ENCODE peak calls at places on chromosomes 3 and 15, in ten cellular contexts. One of them, this sample, is unnamed.

GRCh38 chr3:43796041-43796596 is 105.4 kb downstream of the ABHD5 start:
- DNase-seq in AG10803: peak
- DNase-seq in natural killer cell: no peak
- DNase-seq in esophagus squamous epithelium: no peak
- DNase-seq in body of pancreas: no peak
- DNase-seq in PC-3: peak
- DNase-seq in neural progenitor cell: no peak
- DNase-seq in PC-9: peak
- DNase-seq in adrenal gland: peak
- DNase-seq in CD8-positive, alpha-beta T cell: no peak
- DNase-seq in this sample: no peak

GRCh38 chr15:64905119-64905831 is 6.4 kb upstream of the ANKDD1A start:
- DNase-seq in CD8-positive, alpha-beta T cell: peak
- DNase-seq in natural killer cell: peak
- DNase-seq in PC-3: no peak
- DNase-seq in neural progenitor cell: peak
- DNase-seq in esophagus squamous epithelium: peak
- DNase-seq in AG10803: peak
- DNase-seq in body of pancreas: peak
- DNase-seq in adrenal gland: peak
- DNase-seq in PC-9: peak
- DNase-seq in this sample: peak

GRCh38 chr3:123157598-123158287 is 44.0 kb upstream of the SEC22A start:
- DNase-seq in AG10803: no peak
- DNase-seq in CD8-positive, alpha-beta T cell: no peak
- DNase-seq in esophagus squamous epithelium: no peak
- DNase-seq in PC-9: no peak
- DNase-seq in adrenal gland: no peak
- DNase-seq in PC-3: no peak
- DNase-seq in natural killer cell: peak
- DNase-seq in neural progenitor cell: no peak
- DNase-seq in body of pancreas: peak
- DNase-seq in this sample: no peak

GRCh38 chr3:188583476-188584161 is 429.7 kb downstream of the LPP start:
- DNase-seq in adrenal gland: no peak
- DNase-seq in PC-3: peak
- DNase-seq in body of pancreas: no peak
- DNase-seq in neural progenitor cell: no peak
- DNase-seq in natural killer cell: no peak
- DNase-seq in esophagus squamous epithelium: no peak
- DNase-seq in PC-9: no peak
- DNase-seq in CD8-positive, alpha-beta T cell: no peak
- DNase-seq in AG10803: no peak
- DNase-seq in this sample: no peak

GRCh38 chr15:64898406-64898805 is 13.3 kb upstream of the ANKDD1A start:
- DNase-seq in neural progenitor cell: no peak
- DNase-seq in esophagus squamous epithelium: no peak
- DNase-seq in PC-9: no peak
- DNase-seq in adrenal gland: no peak
- DNase-seq in body of pancreas: no peak
- DNase-seq in AG10803: no peak
- DNase-seq in natural killer cell: no peak
- DNase-seq in CD8-positive, alpha-beta T cell: no peak
- DNase-seq in PC-3: no peak
- DNase-seq in this sample: no peak

GRCh38 chr3:59192473-59192872 is 142.6 kb upstream of the CFAP20DC start:
- DNase-seq in esophagus squamous epithelium: no peak
- DNase-seq in natural killer cell: no peak
- DNase-seq in PC-9: no peak
- DNase-seq in AG10803: peak
- DNase-seq in CD8-positive, alpha-beta T cell: no peak
- DNase-seq in PC-3: peak
- DNase-seq in body of pancreas: no peak
- DNase-seq in neural progenitor cell: no peak
- DNase-seq in adrenal gland: no peak
- DNase-seq in this sample: no peak

GRCh38 chr3:64756587-64756986 is 68.8 kb upstream of the ADAMTS9 start:
- DNase-seq in adrenal gland: no peak
- DNase-seq in neural progenitor cell: no peak
- DNase-seq in esophagus squamous epithelium: no peak
- DNase-seq in natural killer cell: no peak
- DNase-seq in CD8-positive, alpha-beta T cell: no peak
- DNase-seq in PC-9: no peak
- DNase-seq in body of pancreas: no peak
- DNase-seq in PC-3: no peak
- DNase-seq in AG10803: no peak
- DNase-seq in this sample: no peak

GRCh38 chr3:44954962-44955361 is 21.0 kb downstream of the ZDHHC3 start:
- DNase-seq in esophagus squamous epithelium: no peak
- DNase-seq in PC-3: peak
- DNase-seq in body of pancreas: no peak
- DNase-seq in CD8-positive, alpha-beta T cell: no peak
- DNase-seq in natural killer cell: no peak
- DNase-seq in neural progenitor cell: no peak
- DNase-seq in PC-9: peak
- DNase-seq in AG10803: peak
- DNase-seq in adrenal gland: no peak
- DNase-seq in this sample: no peak

GRCh38 chr3:86563358-86563970 is 427.5 kb downstream of the VGLL3 start:
- DNase-seq in PC-3: peak
- DNase-seq in PC-9: no peak
- DNase-seq in body of pancreas: no peak
- DNase-seq in natural killer cell: no peak
- DNase-seq in esophagus squamous epithelium: no peak
- DNase-seq in neural progenitor cell: peak
- DNase-seq in AG10803: peak
- DNase-seq in CD8-positive, alpha-beta T cell: no peak
- DNase-seq in adrenal gland: no peak
- DNase-seq in this sample: no peak

GRCh38 chr3:11588755-11589154 is 55.0 kb downstream of the VGLL4 start:
- DNase-seq in natural killer cell: no peak
- DNase-seq in PC-9: no peak
- DNase-seq in adrenal gland: no peak
- DNase-seq in AG10803: no peak
- DNase-seq in PC-3: no peak
- DNase-seq in body of pancreas: peak
- DNase-seq in esophagus squamous epithelium: no peak
- DNase-seq in CD8-positive, alpha-beta T cell: no peak
- DNase-seq in neural progenitor cell: no peak
- DNase-seq in this sample: no peak

GRCh38 chr3:51777985-51778384 is 1.1 kb downstream of the IQCF6 start:
- DNase-seq in natural killer cell: no peak
- DNase-seq in adrenal gland: peak
- DNase-seq in body of pancreas: peak
- DNase-seq in PC-3: peak
- DNase-seq in AG10803: no peak
- DNase-seq in neural progenitor cell: no peak
- DNase-seq in CD8-positive, alpha-beta T cell: no peak
- DNase-seq in esophagus squamous epithelium: no peak
- DNase-seq in PC-9: peak
- DNase-seq in this sample: no peak

DNA sequence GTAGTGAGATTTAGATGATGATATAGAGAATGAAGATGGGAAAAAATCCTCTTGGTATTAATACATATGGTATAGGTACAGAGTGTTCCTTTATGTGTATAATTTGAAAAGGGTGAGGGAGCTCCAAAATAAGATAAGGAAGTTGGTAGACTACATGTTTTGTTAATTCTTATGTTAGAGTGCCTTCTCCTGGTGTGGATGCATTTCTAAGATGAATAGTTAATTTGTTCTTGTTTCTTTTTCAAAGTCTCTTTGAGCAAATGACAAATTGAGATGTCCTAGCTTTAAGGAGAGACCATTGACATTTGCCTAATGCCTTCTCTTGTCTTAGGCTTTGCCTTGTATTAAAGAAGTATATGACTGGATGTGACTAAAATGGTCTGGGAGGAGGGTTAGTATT is 34.1 kb downstream of the AKAP13 start:
- DNase-seq in PC-3: peak
- DNase-seq in body of pancreas: no peak
- DNase-seq in neural progenitor cell: no peak
- DNase-seq in esophagus squamous epithelium: no peak
- DNase-seq in AG10803: peak
- DNase-seq in PC-9: no peak
- DNase-seq in adrenal gland: no peak
- DNase-seq in natural killer cell: no peak
- DNase-seq in CD8-positive, alpha-beta T cell: no peak
- DNase-seq in this sample: no peak
- TF ChIP-seq CTCF in PC-3: peak
- TF ChIP-seq CTCF in body of pancreas: peak
- TF ChIP-seq CTCF in neural progenitor cell: no peak
- TF ChIP-seq CTCF in esophagus squamous epithelium: no peak
- TF ChIP-seq CTCF in AG10803: peak
- TF ChIP-seq CTCF in PC-9: no peak
- TF ChIP-seq CTCF in adrenal gland: peak
- TF ChIP-seq CTCF in natural killer cell: peak
- TF ChIP-seq CTCF in CD8-positive, alpha-beta T cell: peak
- TF ChIP-seq CTCF in this sample: no peak

DNA sequence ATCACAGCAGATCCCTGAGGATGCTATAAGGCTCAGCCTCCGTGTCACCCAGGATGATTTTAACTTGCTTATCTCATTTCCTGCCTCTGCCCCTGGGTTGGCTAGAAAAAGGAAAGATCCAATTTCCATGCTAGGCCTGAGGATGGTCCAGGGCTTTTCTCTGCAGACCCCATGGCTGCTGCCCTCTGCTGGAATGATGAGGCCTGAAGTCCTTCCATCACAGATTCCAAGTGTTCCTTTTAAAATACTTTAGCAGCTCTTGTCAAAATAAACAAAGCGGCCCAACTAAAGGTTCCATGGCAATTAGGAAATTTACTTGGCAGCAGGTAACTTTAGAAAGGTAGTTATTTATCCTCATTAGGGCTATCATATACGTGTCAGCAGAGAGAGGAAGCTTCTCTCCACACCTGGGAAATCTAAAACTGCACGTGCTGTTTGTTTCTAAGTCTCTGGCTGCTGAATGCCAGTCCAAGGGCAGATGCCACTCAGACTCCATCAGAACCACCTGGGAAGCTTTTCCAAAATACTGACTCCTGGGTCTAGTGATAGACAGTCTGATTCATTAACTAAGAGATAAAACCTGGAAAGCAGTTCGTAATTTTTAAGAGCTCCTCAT is 401.9 kb upstream of the IL12A start:
- DNase-seq in PC-9: peak
- DNase-seq in body of pancreas: no peak
- DNase-seq in AG10803: peak
- DNase-seq in adrenal gland: peak
- DNase-seq in natural killer cell: no peak
- DNase-seq in CD8-positive, alpha-beta T cell: no peak
- DNase-seq in neural progenitor cell: peak
- DNase-seq in esophagus squamous epithelium: no peak
- DNase-seq in PC-3: peak
- DNase-seq in this sample: no peak
- TF ChIP-seq CTCF in PC-9: peak
- TF ChIP-seq CTCF in body of pancreas: no peak
- TF ChIP-seq CTCF in AG10803: peak
- TF ChIP-seq CTCF in adrenal gland: peak
- TF ChIP-seq CTCF in natural killer cell: no peak
- TF ChIP-seq CTCF in CD8-positive, alpha-beta T cell: no peak
- TF ChIP-seq CTCF in neural progenitor cell: peak
- TF ChIP-seq CTCF in esophagus squamous epithelium: no peak
- TF ChIP-seq CTCF in PC-3: peak
- TF ChIP-seq CTCF in this sample: peak

GRCh38 chr3:120763601-120764000 is 21.1 kb downstream of the GTF2E1 start:
- DNase-seq in natural killer cell: no peak
- DNase-seq in AG10803: no peak
- DNase-seq in PC-3: no peak
- DNase-seq in esophagus squamous epithelium: no peak
- DNase-seq in PC-9: no peak
- DNase-seq in adrenal gland: no peak
- DNase-seq in CD8-positive, alpha-beta T cell: no peak
- DNase-seq in body of pancreas: no peak
- DNase-seq in neural progenitor cell: no peak
- DNase-seq in this sample: no peak

GRCh38 chr3:120765830-120766511 is 23.4 kb downstream of the GTF2E1 start:
- DNase-seq in CD8-positive, alpha-beta T cell: no peak
- DNase-seq in PC-3: no peak
- DNase-seq in natural killer cell: no peak
- DNase-seq in AG10803: no peak
- DNase-seq in adrenal gland: no peak
- DNase-seq in neural progenitor cell: no peak
- DNase-seq in PC-9: no peak
- DNase-seq in body of pancreas: no peak
- DNase-seq in esophagus squamous epithelium: no peak
- DNase-seq in this sample: no peak

GRCh38 chr3:120766576-120766975 is 24.0 kb downstream of the GTF2E1 start:
- DNase-seq in adrenal gland: no peak
- DNase-seq in AG10803: no peak
- DNase-seq in PC-3: no peak
- DNase-seq in PC-9: no peak
- DNase-seq in CD8-positive, alpha-beta T cell: no peak
- DNase-seq in neural progenitor cell: no peak
- DNase-seq in esophagus squamous epithelium: no peak
- DNase-seq in natural killer cell: no peak
- DNase-seq in body of pancreas: no peak
- DNase-seq in this sample: no peak

GRCh38 chr3:120764206-120764605 is 21.7 kb downstream of the GTF2E1 start:
- DNase-seq in natural killer cell: no peak
- DNase-seq in body of pancreas: no peak
- DNase-seq in PC-3: no peak
- DNase-seq in CD8-positive, alpha-beta T cell: no peak
- DNase-seq in adrenal gland: no peak
- DNase-seq in AG10803: no peak
- DNase-seq in neural progenitor cell: no peak
- DNase-seq in esophagus squamous epithelium: no peak
- DNase-seq in PC-9: no peak
- DNase-seq in this sample: no peak

GRCh38 chr3:120767106-120767505 is 24.6 kb downstream of the GTF2E1 start:
- DNase-seq in adrenal gland: no peak
- DNase-seq in neural progenitor cell: no peak
- DNase-seq in PC-9: no peak
- DNase-seq in PC-3: no peak
- DNase-seq in CD8-positive, alpha-beta T cell: no peak
- DNase-seq in esophagus squamous epithelium: no peak
- DNase-seq in natural killer cell: no peak
- DNase-seq in AG10803: no peak
- DNase-seq in body of pancreas: no peak
- DNase-seq in this sample: no peak
- TF ChIP-seq CTCF in adrenal gland: no peak
- TF ChIP-seq CTCF in neural progenitor cell: no peak
- TF ChIP-seq CTCF in PC-9: no peak
- TF ChIP-seq CTCF in PC-3: no peak
- TF ChIP-seq CTCF in CD8-positive, alpha-beta T cell: no peak
- TF ChIP-seq CTCF in esophagus squamous epithelium: no peak
- TF ChIP-seq CTCF in natural killer cell: no peak
- TF ChIP-seq CTCF in AG10803: no peak
- TF ChIP-seq CTCF in body of pancreas: no peak
- TF ChIP-seq CTCF in this sample: no peak

GRCh38 chr3:179068779-179069530 is 2.7 kb downstream of the ZMAT3 start:
- DNase-seq in adrenal gland: no peak
- DNase-seq in AG10803: peak
- DNase-seq in neural progenitor cell: peak
- DNase-seq in CD8-positive, alpha-beta T cell: peak
- DNase-seq in natural killer cell: no peak
- DNase-seq in PC-3: peak
- DNase-seq in body of pancreas: no peak
- DNase-seq in PC-9: peak
- DNase-seq in esophagus squamous epithelium: no peak
- DNase-seq in this sample: no peak
- TF ChIP-seq CTCF in adrenal gland: no peak
- TF ChIP-seq CTCF in AG10803: peak
- TF ChIP-seq CTCF in neural progenitor cell: peak
- TF ChIP-seq CTCF in CD8-positive, alpha-beta T cell: peak
- TF ChIP-seq CTCF in natural killer cell: no peak
- TF ChIP-seq CTCF in PC-3: peak
- TF ChIP-seq CTCF in body of pancreas: no peak
- TF ChIP-seq CTCF in PC-9: peak
- TF ChIP-seq CTCF in esophagus squamous epithelium: no peak
- TF ChIP-seq CTCF in this sample: peak